ENCODE peak calls at places on chromosomes 5 and 9, in six cellular contexts. V is left cardiac atrium; R is Daoy; J is stimulated activated CD4-positive, alpha-beta T cell treated with anti-CD3 and anti-CD28 coated beads, Interleukin-4, amount 100 ng/mL, for 24 hours; Y is fibroblast of mammary gland; A is T-helper 2 cell. N is an unnamed sample.

GRCh38 chr9:129561594-129562281 is 59.2 kb downstream of the C9orf50 start:
- DNase-seq in R (no peak), Y (no peak), J (no peak), V (peak), A (no peak), N (peak)

GRCh38 chr5:101720033-101720432 is 576.1 kb downstream of the SLCO4C1 start:
- DNase-seq in A (no peak), R (no peak), J (no peak), Y (no peak), V (no peak), N (no peak)

GRCh38 chr9:136326061-136326776 is 1.1 kb upstream of the GPSM1 start:
- DNase-seq in A (no peak), J (no peak), R (peak), V (no peak), Y (peak), N (no peak)

GRCh38 chr5:41649659-41650058 is 139.3 kb upstream of the PLCXD3 start:
- DNase-seq in A (no peak), Y (peak), R (no peak), V (no peak), J (no peak), N (no peak)

GRCh38 chr9:93255994-93256877 is 72.3 kb downstream of the WNK2 start:
- DNase-seq in Y (no peak), J (no peak), R (no peak), A (no peak), V (no peak), N (peak)

GRCh38 chr9:95826183-95826838 is 49.2 kb upstream of the ERCC6L2 start:
- DNase-seq in V (no peak), Y (no peak), A (no peak), R (no peak), J (no peak), N (no peak)

GRCh38 chr9:128124873-128125574 is 2.5 kb downstream of the PTGES2 start:
- DNase-seq in A (no peak), V (peak), J (peak), Y (peak), R (peak), N (peak)

GRCh38 chr5:103866169-103866568 is 303.6 kb upstream of the NUDT12 start:
- DNase-seq in V (no peak), A (no peak), Y (no peak), J (no peak), R (no peak), N (no peak)

GRCh38 chr9:97984188-97985057 is 1.3 kb downstream of the ANP32B start:
- DNase-seq in R (peak), A (peak), Y (peak), V (peak), J (peak), N (peak)

GRCh38 chr5:74442466-74442865 is 198.1 kb downstream of the ENC1 start:
- DNase-seq in R (no peak), A (no peak), V (no peak), J (no peak), Y (no peak), N (no peak)

GRCh38 chr5:81971694-81972495 is at the start of gene ATG10:
- DNase-seq in J (peak), R (peak), A (peak), V (peak), Y (peak), N (peak)

N was measured in stomach.